ENCODE peak calls at places on chromosomes 2 and 18, in ten cellular contexts. F is AG10803; Q is BE2C; Z is GM06990; O is tibial artery; H is CD4-positive, alpha-beta T cell; E is GM12865; M is Caco-2; P is fibroblast of pulmonary artery; T is AG04450. B is an unnamed sample.

GRCh38 chr18:51391731-51392130 is 194.2 kb upstream of the MEX3C start:
- DNase-seq in F (no peak), Q (peak; percentile 1), Z (no peak), O (no peak), H (no peak), E (no peak), M (no peak), P (no peak), T (no peak), B (no peak)

GRCh38 chr2:95387358-95387757 is 15.2 kb upstream of the FAHD2A start:
- DNase-seq in F (no peak), Q (no peak), Z (no peak), O (peak; percentile 28), H (no peak), E (no peak), M (no peak), P (no peak), T (no peak), B (no peak)

GRCh38 chr2:148201075-148202004 is 180.4 kb downstream of the MBD5 start:
- DNase-seq in F (peak; percentile 31), Q (peak; percentile 78), Z (peak; percentile 16), O (no peak), H (peak; percentile 40), E (peak; percentile 75), M (peak; percentile 57), P (peak; percentile 49), T (no peak), B (peak; percentile 16)

GRCh38 chr18:26383454-26384270 is 157.4 kb downstream of the TAF4B start:
- DNase-seq in F (peak; percentile 66), Q (no peak), Z (no peak), O (no peak), H (no peak), E (peak; percentile 70), M (no peak), P (peak; percentile 79), T (no peak), B (no peak)

GRCh38 chr2:3789246-3789645 is 85.9 kb downstream of the DCDC2C start:
- DNase-seq in F (peak; percentile 11), Q (no peak), Z (no peak), O (no peak), H (no peak), E (no peak), M (no peak), P (no peak), T (no peak), B (no peak)

GRCh38 chr2:182952741-182953450 is 85.4 kb downstream of the NCKAP1 start:
- DNase-seq in F (peak; percentile 50), Q (no peak), Z (no peak), O (no peak), H (no peak), E (no peak), M (no peak), P (peak; percentile 71), T (no peak), B (no peak)

GRCh38 chr2:190210471-190210870 is 109.2 kb downstream of the HIBCH start:
- DNase-seq in F (no peak), Q (no peak), Z (no peak), O (no peak), H (no peak), E (no peak), M (no peak), P (no peak), T (no peak), B (no peak)

GRCh38 chr2:213187833-213188532 is 36.6 kb upstream of the IKZF2 start:
- DNase-seq in F (peak; percentile 86), Q (no peak), Z (no peak), O (no peak), H (no peak), E (no peak), M (peak; percentile 78), P (peak; percentile 81), T (peak; percentile 39), B (no peak)

GRCh38 chr2:74259191-74259590 is 60.8 kb downstream of the MTHFD2 start:
- DNase-seq in F (no peak), Q (peak; percentile 22), Z (no peak), O (peak; percentile 51), H (no peak), E (no peak), M (no peak), P (no peak), T (no peak), B (no peak)

GRCh38 chr2:74260495-74260894 is 62.1 kb downstream of the MTHFD2 start:
- DNase-seq in F (no peak), Q (no peak), Z (no peak), O (peak; percentile 16), H (no peak), E (no peak), M (no peak), P (no peak), T (no peak), B (no peak)

GRCh38 chr2:74264281-74264680 is 65.9 kb downstream of the MTHFD2 start:
- DNase-seq in F (no peak), Q (no peak), Z (no peak), O (peak; percentile 19), H (no peak), E (no peak), M (no peak), P (no peak), T (no peak), B (no peak)

GRCh38 chr2:74262681-74263080 is 64.3 kb downstream of the MTHFD2 start:
- DNase-seq in F (no peak), Q (no peak), Z (no peak), O (no peak), H (no peak), E (no peak), M (no peak), P (no peak), T (no peak), B (no peak)

DNA sequence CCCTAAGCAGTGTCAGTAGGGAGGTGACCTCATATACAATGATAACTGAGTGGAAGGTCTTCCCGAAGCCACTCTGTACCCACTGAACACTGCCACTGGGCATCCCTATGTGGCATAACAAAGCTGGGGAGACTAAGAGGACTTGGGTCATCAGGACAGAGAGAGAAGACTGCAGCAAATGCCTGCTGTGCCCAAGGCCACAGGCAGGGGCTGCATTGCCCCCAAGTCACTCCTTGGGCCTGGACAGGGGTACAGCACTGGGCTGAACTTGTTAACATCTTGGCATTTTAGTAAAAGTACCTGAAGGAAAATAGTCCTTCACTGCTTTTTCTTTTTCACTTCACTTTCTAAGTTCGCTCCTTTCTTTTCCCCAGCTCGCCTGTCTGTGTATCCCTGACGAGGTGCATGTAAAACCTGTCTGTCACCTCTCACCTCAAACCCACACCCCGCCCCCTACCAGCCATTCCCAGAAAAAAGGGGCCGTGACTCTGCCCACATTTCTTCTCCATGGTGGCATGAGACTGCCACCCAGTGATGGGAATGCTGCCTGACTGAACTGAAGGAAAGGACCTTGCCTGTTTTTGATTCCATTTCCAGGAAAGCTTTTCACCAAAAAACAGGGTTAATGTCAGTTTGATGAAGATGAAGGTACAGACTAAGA is 62.9 kb downstream of the MTHFD2 start:
- DNase-seq in F (peak; percentile 26), Q (peak; percentile 26), Z (no peak), O (peak; percentile 62), H (no peak), E (no peak), M (peak; percentile 65), P (peak; percentile 35), T (no peak), B (no peak)
- TF ChIP-seq CTCF in F (peak; percentile 57), Q (peak; percentile 42), Z (no peak), O (peak; percentile 68), H (no peak), E (no peak), M (peak; percentile 41), P (peak; percentile 50), T (peak; percentile 50), B (no peak)

DNA sequence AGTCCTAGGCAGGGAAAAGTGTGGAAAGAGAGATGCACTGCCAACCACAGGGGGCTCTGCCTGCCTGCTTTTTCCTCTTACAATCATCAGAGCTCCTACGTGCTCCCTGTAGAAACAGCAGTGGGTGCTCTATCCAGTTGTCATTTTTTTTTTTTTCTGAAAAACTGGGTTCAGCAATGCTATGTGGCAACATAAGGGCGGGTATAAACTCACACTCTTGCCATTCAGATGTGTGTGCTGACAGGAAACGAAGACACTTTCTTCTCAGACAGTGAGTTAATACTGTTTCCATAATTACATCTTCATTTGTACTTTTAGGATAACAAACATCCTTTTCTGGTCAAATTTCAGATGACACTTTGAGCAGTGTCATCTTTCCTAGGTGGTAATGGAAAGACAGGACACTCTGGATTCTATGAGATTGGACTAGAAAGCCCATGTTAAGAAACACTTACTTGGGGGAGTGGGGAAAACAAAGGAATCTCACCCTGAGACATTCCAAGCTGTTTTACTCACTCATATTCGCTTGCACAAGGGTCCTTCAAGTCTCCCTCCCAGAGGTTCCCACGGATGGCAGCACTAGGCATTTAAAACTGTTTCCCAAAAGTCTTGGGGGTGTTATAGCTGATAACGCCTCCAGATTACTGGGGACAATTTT is 41.3 kb downstream of the CCDC93 start:
- DNase-seq in F (peak; percentile 73), Q (no peak), Z (no peak), O (no peak), H (no peak), E (no peak), M (no peak), P (peak; percentile 92), T (no peak), B (no peak)
- TF ChIP-seq CTCF in F (no peak), Q (no peak), Z (no peak), O (no peak), H (no peak), E (no peak), M (no peak), P (no peak), T (no peak), B (no peak)

DNA sequence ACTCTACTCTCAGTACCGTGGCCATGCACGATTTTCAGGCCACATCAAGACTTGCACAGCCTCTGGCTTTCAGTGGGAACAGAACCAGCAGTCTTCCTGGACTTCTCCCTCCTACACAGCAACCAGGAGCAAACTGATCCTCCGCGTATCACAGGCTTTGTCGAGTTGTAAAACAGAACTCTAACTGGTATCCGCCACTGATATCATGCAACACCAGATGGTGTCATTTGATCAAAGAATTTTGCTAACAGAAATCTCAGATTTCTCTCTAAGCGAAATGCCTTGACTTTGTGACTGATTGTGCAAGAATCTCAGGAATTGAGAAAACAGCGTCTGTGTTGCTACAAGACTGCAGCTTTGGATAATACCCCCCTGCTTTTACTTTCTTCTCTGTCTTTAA is 85.7 kb downstream of the COPS8 start:
- DNase-seq in F (peak; percentile 95), Q (no peak), Z (no peak), O (peak; percentile 73), H (no peak), E (no peak), M (no peak), P (peak; percentile 97), T (peak; percentile 93), B (no peak)
- TF ChIP-seq CTCF in F (peak; percentile 47), Q (no peak), Z (no peak), O (peak; percentile 29), H (no peak), E (no peak), M (no peak), P (peak; percentile 47), T (no peak), B (no peak)

GRCh38 chr2:49772299-49772970 is 618.1 kb upstream of the FSHR start:
- DNase-seq in F (no peak), Q (no peak), Z (no peak), O (no peak), H (no peak), E (no peak), M (no peak), P (no peak), T (no peak), B (no peak)

DNA sequence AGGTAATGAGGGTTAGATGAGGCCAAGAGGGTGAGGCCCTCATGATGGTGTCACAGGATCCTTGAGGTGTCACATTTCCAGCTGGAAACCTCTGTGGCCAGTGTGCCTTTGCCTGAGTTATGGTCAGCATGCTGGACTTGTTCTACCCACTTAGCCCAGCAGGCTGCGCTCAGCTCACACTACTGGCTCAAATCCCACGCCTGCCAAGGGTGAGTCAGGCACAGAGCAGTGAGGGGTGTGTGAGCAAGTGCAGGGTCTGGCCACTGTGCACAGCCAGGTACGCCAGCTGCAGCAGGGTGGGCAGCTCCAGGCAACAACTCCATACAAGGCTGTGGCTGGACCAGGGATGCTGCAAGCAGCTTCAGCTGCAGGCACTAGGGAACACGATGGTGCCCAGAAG is 616.6 kb upstream of the FSHR start:
- DNase-seq in F (no peak), Q (peak; percentile 74), Z (no peak), O (no peak), H (no peak), E (peak; percentile 54), M (no peak), P (peak; percentile 14), T (no peak), B (no peak)
- TF ChIP-seq CTCF in F (no peak), Q (peak; percentile 75), Z (peak; percentile 60), O (no peak), H (no peak), E (peak; percentile 50), M (peak; percentile 39), P (peak; percentile 13), T (no peak), B (no peak)

B was measured in activated B cell treated with CpG ODN at 0.5 μM for 24 hours.